ENCODE peak calls at places on chromosome 9, in five cellular contexts. One of them, this sample, is unnamed.

GRCh38 chr9:16871358-16872151 is 1.1 kb upstream of the BNC2 start:
- DNase-seq in stomach: peak; percentile 35
- DNase-seq in fibroblast of pulmonary artery: peak; percentile 73
- DNase-seq in IMR-90: peak; percentile 88
- DNase-seq in body of pancreas: peak; percentile 30
- DNase-seq in this sample: no peak

GRCh38 chr9:38181866-38182265 is 112.8 kb upstream of the SHB start:
- DNase-seq in fibroblast of pulmonary artery: no peak
- DNase-seq in IMR-90: no peak
- DNase-seq in stomach: no peak
- DNase-seq in body of pancreas: no peak
- DNase-seq in this sample: no peak

GRCh38 chr9:4666042-4666699 is at the start of gene SPATA6L:
- DNase-seq in body of pancreas: peak; percentile 83
- DNase-seq in stomach: peak; percentile 75
- DNase-seq in IMR-90: peak; percentile 45
- DNase-seq in fibroblast of pulmonary artery: peak; percentile 60
- DNase-seq in this sample: no peak

GRCh38 chr9:75451045-75451444 is 362.7 kb downstream of the OSTF1 start:
- DNase-seq in fibroblast of pulmonary artery: no peak
- DNase-seq in body of pancreas: no peak
- DNase-seq in IMR-90: no peak
- DNase-seq in stomach: no peak
- DNase-seq in this sample: no peak

GRCh38 chr9:126448136-126448535 is 121.5 kb downstream of the MVB12B start:
- DNase-seq in IMR-90: no peak
- DNase-seq in body of pancreas: no peak
- DNase-seq in fibroblast of pulmonary artery: no peak
- DNase-seq in stomach: no peak
- DNase-seq in this sample: no peak

GRCh38 chr9:95215368-95215898 is 102.1 kb downstream of the FANCC start:
- DNase-seq in stomach: no peak
- DNase-seq in fibroblast of pulmonary artery: no peak
- DNase-seq in body of pancreas: no peak
- DNase-seq in IMR-90: no peak
- DNase-seq in this sample: no peak

GRCh38 chr9:76400534-76401096 is 6.4 kb upstream of the RFK start:
- DNase-seq in body of pancreas: no peak
- DNase-seq in stomach: no peak
- DNase-seq in fibroblast of pulmonary artery: no peak
- DNase-seq in IMR-90: peak; percentile 54
- DNase-seq in this sample: peak; percentile 33

GRCh38 chr9:68800836-68801235 is 95.8 kb downstream of the PIP5K1B start:
- DNase-seq in fibroblast of pulmonary artery: no peak
- DNase-seq in stomach: no peak
- DNase-seq in body of pancreas: no peak
- DNase-seq in IMR-90: no peak
- DNase-seq in this sample: no peak

GRCh38 chr9:96567203-96567700 is 52.4 kb downstream of the CDC14B start:
- DNase-seq in IMR-90: no peak
- DNase-seq in stomach: no peak
- DNase-seq in body of pancreas: no peak
- DNase-seq in fibroblast of pulmonary artery: peak; percentile 28
- DNase-seq in this sample: no peak

GRCh38 chr9:108130896-108131295 is 641.3 kb upstream of the KLF4 start:
- DNase-seq in body of pancreas: no peak
- DNase-seq in stomach: peak; percentile 33
- DNase-seq in IMR-90: no peak
- DNase-seq in fibroblast of pulmonary artery: no peak
- DNase-seq in this sample: no peak

GRCh38 chr9:123929870-123930831 is at the start of gene DENND1A:
- DNase-seq in body of pancreas: peak; percentile 93
- DNase-seq in IMR-90: peak; percentile 84
- DNase-seq in stomach: peak; percentile 94
- DNase-seq in fibroblast of pulmonary artery: peak; percentile 89
- DNase-seq in this sample: no peak

DNA sequence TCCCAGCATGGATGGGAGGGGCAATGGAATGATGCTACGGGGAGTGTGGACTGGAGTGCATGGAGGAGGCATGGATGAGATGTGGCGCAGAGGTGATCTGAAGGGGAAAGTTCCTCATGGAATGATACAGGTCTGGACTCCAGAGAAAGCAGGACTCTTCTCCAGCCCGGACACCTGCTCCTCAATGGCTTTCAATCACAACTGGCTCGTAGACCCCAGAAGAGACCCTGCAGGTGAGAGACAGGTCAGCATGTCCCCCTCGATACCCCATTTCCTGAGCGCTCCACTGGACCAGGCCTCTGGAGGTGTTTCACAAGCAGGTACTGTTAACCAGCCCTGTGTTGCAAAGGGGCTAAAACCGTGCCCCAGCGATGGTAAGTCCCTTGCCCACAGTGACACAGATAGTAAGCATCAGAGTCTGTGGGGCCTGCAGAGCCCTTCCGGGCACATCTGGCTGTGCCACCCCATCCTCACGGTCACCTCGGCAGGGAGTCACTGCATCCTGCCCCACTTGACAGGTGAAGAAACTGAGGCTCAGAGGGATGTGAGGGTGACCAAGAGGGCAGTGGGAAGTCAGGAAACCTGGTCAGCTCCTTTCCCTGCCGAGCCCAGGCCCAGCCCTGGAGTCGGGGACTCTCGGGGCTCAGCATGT is 5.5 kb upstream of the DPM2 start:
- DNase-seq in stomach: no peak
- DNase-seq in body of pancreas: no peak
- DNase-seq in IMR-90: no peak
- DNase-seq in fibroblast of pulmonary artery: no peak
- DNase-seq in this sample: no peak
- TF ChIP-seq CTCF in stomach: no peak
- TF ChIP-seq CTCF in body of pancreas: no peak
- TF ChIP-seq CTCF in IMR-90: no peak
- TF ChIP-seq CTCF in fibroblast of pulmonary artery: no peak
- TF ChIP-seq CTCF in this sample: no peak

GRCh38 chr9:8871396-8871795 is 1071.8 kb upstream of the DMAC1 start:
- DNase-seq in body of pancreas: no peak
- DNase-seq in fibroblast of pulmonary artery: no peak
- DNase-seq in stomach: no peak
- DNase-seq in IMR-90: no peak
- DNase-seq in this sample: no peak
- H3K4me3 ChIP-seq in body of pancreas: no peak overlapping the region
- H3K4me3 ChIP-seq in fibroblast of pulmonary artery: no peak overlapping the region
- H3K4me3 ChIP-seq in stomach: no peak overlapping the region
- H3K4me3 ChIP-seq in IMR-90: no peak overlapping the region
- H3K4me3 ChIP-seq in this sample: no peak overlapping the region

GRCh38 chr9:2625427-2625826 is 3.8 kb downstream of the VLDLR start:
- DNase-seq in body of pancreas: no peak
- DNase-seq in fibroblast of pulmonary artery: no peak
- DNase-seq in stomach: no peak
- DNase-seq in IMR-90: no peak
- DNase-seq in this sample: no peak
- TF ChIP-seq CTCF in body of pancreas: peak; percentile 15
- TF ChIP-seq CTCF in fibroblast of pulmonary artery: peak; percentile 14
- TF ChIP-seq CTCF in stomach: no peak
- TF ChIP-seq CTCF in IMR-90: no peak
- TF ChIP-seq CTCF in this sample: peak; percentile 32

GRCh38 chr9:132939169-132939568 is 5.2 kb downstream of the TSC1 start:
- DNase-seq in IMR-90: no peak
- DNase-seq in fibroblast of pulmonary artery: no peak
- DNase-seq in stomach: no peak
- DNase-seq in body of pancreas: no peak
- DNase-seq in this sample: no peak

GRCh38 chr9:132943677-132944293 is 631 bp downstream of the TSC1 start:
- DNase-seq in IMR-90: no peak
- DNase-seq in stomach: no peak
- DNase-seq in body of pancreas: no peak
- DNase-seq in fibroblast of pulmonary artery: no peak
- DNase-seq in this sample: no peak

GRCh38 chr9:132944294-132945185 is at the start of gene TSC1:
- DNase-seq in body of pancreas: peak; percentile 97
- DNase-seq in stomach: peak; percentile 97
- DNase-seq in IMR-90: peak; percentile 94
- DNase-seq in fibroblast of pulmonary artery: peak; percentile 97
- DNase-seq in this sample: peak; percentile 69

GRCh38 chr9:132945186-132946130 is 1.0 kb upstream of the TSC1 start:
- DNase-seq in stomach: no peak
- DNase-seq in body of pancreas: no peak
- DNase-seq in fibroblast of pulmonary artery: no peak
- DNase-seq in IMR-90: no peak
- DNase-seq in this sample: no peak

GRCh38 chr9:132942541-132943182 is 1.8 kb downstream of the TSC1 start:
- DNase-seq in body of pancreas: no peak
- DNase-seq in stomach: no peak
- DNase-seq in fibroblast of pulmonary artery: peak; percentile 34
- DNase-seq in IMR-90: peak; percentile 69
- DNase-seq in this sample: no peak
- H3K4me3 ChIP-seq in body of pancreas: no peak overlapping the region
- H3K4me3 ChIP-seq in stomach: no peak overlapping the region
- H3K4me3 ChIP-seq in fibroblast of pulmonary artery: peak overlapping the region; percentile 97
- H3K4me3 ChIP-seq in IMR-90: peak overlapping the region; percentile 13
- H3K4me3 ChIP-seq in this sample: peak overlapping the region; percentile 19

DNA sequence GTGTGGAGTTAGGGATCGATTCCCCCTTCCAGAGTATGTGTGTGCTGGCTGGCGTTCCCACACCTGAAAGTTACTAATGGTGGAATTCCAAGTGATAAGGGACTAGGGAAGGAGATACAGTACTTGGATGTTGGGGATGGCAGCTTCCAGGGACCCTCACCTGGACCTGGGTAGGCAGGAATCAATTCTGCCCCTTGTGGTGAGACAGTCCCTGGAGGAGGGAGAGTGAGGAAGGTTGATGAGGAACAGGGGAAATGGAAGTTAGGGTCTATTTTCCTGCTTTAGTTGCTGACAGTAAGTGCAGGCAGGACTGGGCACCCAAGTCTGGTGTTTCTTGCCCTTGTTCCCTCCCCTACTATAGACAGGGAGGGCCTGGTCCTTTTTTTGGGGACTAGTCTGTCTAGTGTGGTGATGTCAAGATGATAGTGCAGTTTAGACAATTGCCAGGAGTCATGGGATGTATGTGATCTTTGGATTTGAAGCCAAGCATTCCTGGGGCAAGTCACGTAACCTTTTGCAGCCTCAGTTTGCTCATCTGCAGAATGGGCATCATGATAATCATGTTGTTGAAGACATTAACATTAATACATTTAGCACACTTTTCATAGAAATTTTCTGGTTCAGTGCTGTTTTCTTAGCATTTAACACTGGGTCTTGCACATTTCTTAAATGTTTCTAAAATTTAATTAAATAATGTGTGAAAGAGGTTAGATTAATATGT is 51.7 kb downstream of the DAB2IP start:
- DNase-seq in fibroblast of pulmonary artery: no peak
- DNase-seq in IMR-90: no peak
- DNase-seq in body of pancreas: no peak
- DNase-seq in stomach: no peak
- DNase-seq in this sample: no peak
- TF ChIP-seq CTCF in fibroblast of pulmonary artery: peak; percentile 23
- TF ChIP-seq CTCF in IMR-90: no peak
- TF ChIP-seq CTCF in body of pancreas: peak; percentile 7
- TF ChIP-seq CTCF in stomach: no peak
- TF ChIP-seq CTCF in this sample: peak; percentile 34

GRCh38 chr9:34591911-34592866 is 2.7 kb upstream of the CNTFR start:
- DNase-seq in stomach: no peak
- DNase-seq in body of pancreas: no peak
- DNase-seq in fibroblast of pulmonary artery: no peak
- DNase-seq in IMR-90: no peak
- DNase-seq in this sample: no peak

GRCh38 chr9:34594177-34594576 is 4.7 kb upstream of the CNTFR start:
- DNase-seq in stomach: no peak
- DNase-seq in fibroblast of pulmonary artery: no peak
- DNase-seq in body of pancreas: no peak
- DNase-seq in IMR-90: no peak
- DNase-seq in this sample: no peak

GRCh38 chr9:34590376-34591090 is 1.0 kb upstream of the CNTFR start:
- DNase-seq in fibroblast of pulmonary artery: peak; percentile 20
- DNase-seq in stomach: no peak
- DNase-seq in IMR-90: no peak
- DNase-seq in body of pancreas: peak; percentile 14
- DNase-seq in this sample: no peak

GRCh38 chr9:34591091-34591910 is 1.8 kb upstream of the CNTFR start:
- DNase-seq in stomach: peak; percentile 89
- DNase-seq in body of pancreas: peak; percentile 86
- DNase-seq in IMR-90: peak; percentile 60
- DNase-seq in fibroblast of pulmonary artery: peak; percentile 80
- DNase-seq in this sample: no peak

GRCh38 chr9:34592895-34593601 is 3.5 kb upstream of the CNTFR start:
- DNase-seq in body of pancreas: peak; percentile 47
- DNase-seq in fibroblast of pulmonary artery: no peak
- DNase-seq in stomach: peak; percentile 44
- DNase-seq in IMR-90: no peak
- DNase-seq in this sample: no peak
- H3K4me3 ChIP-seq in body of pancreas: no peak overlapping the region
- H3K4me3 ChIP-seq in fibroblast of pulmonary artery: no peak overlapping the region
- H3K4me3 ChIP-seq in stomach: no peak overlapping the region
- H3K4me3 ChIP-seq in IMR-90: no peak overlapping the region
- H3K4me3 ChIP-seq in this sample: no peak overlapping the region

DNA sequence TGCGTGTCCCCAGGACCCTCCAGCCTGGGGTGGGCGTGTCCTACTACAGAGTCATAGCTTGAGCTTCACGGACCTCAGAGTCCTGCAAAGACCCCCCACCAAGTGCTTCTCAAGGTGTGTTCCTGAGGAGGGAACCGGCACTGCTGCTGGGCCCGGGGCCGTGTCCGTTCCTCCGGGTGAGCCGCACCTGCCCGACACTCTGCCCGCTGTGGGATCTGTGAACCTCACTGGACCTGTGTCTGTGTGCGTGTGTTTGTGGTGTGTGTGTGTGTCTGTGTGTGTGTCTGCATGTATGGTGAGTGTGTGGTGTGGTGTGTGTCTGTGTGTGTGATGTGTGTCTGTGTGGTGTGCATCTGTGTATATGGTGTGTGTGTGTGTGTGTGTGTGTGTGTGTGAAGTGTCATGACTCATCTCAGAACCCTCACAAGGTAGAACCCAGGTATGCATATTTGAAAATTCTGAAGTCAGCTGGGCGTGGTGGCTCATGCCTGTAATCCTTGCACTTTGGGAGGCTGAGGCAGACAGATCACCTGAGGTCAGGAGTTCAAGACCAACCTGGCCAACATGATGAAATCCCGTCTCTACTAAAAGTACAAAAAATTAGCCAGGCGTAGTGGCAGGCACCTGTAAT is 40.9 kb upstream of the RXRA start:
- DNase-seq in body of pancreas: no peak
- DNase-seq in stomach: no peak
- DNase-seq in IMR-90: no peak
- DNase-seq in fibroblast of pulmonary artery: no peak
- DNase-seq in this sample: no peak
- TF ChIP-seq CTCF in body of pancreas: no peak
- TF ChIP-seq CTCF in stomach: no peak
- TF ChIP-seq CTCF in IMR-90: no peak
- TF ChIP-seq CTCF in fibroblast of pulmonary artery: no peak
- TF ChIP-seq CTCF in this sample: no peak

DNA sequence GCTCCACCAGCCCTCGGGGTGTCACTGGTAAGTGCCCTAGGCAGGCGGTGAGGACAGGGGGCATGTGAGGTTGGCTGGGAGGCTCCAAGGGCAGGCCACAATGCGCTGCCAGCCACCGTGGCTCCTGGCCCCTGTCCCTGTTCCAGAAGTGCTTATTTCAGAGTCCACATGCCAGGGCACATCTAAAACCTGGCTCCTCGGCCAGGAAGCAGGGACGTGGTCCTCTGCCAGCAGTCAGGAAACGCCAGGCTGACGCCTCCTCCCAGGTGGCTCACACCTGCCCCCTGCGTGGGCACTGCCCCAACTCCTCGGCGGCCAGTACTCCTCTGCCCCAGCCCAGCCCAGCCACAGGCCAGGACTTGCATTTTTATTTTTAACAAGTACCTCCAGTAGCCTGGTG is 68.5 kb downstream of the SECISBP2 start:
- DNase-seq in body of pancreas: peak; percentile 94
- DNase-seq in fibroblast of pulmonary artery: no peak
- DNase-seq in IMR-90: no peak
- DNase-seq in stomach: peak; percentile 92
- DNase-seq in this sample: no peak
- H3K4me3 ChIP-seq in body of pancreas: no peak overlapping the region
- H3K4me3 ChIP-seq in fibroblast of pulmonary artery: no peak overlapping the region
- H3K4me3 ChIP-seq in IMR-90: no peak overlapping the region
- H3K4me3 ChIP-seq in stomach: no peak overlapping the region
- H3K4me3 ChIP-seq in this sample: no peak overlapping the region